ENCODE peak calls at places on chromosome 18, in six cellular contexts. Z is right cardiac atrium; Q is effector memory CD4-positive, alpha-beta T cell; F is Peyer's patch; E is WERI-Rb-1; J is mesenteric fat pad. Y is an unnamed sample.

GRCh38 chr18:58716046-58716766 is 44.9 kb downstream of the MALT1 start:
- DNase-seq in Z (no peak), Q (no peak), F (no peak), E (no peak), J (no peak), Y (no peak)

GRCh38 chr18:13433685-13434084 is 215.1 kb downstream of the LDLRAD4 start:
- DNase-seq in Z (no peak), Q (no peak), F (no peak), E (no peak), J (no peak), Y (no peak)

GRCh38 chr18:68928762-68929675 is 131.1 kb downstream of the CCDC102B start:
- DNase-seq in Z (no peak), Q (no peak), F (no peak), E (no peak), J (no peak), Y (no peak)

GRCh38 chr18:49072524-49072934 is 121.8 kb upstream of the SMAD7 start:
- DNase-seq in Z (peak), Q (no peak), F (no peak), E (no peak), J (no peak), Y (no peak)

GRCh38 chr18:11183621-11184020 is 34.3 kb upstream of the PIEZO2 start:
- DNase-seq in Z (no peak), Q (no peak), F (no peak), E (no peak), J (no peak), Y (no peak)

GRCh38 chr18:4125246-4125938 is 329.7 kb downstream of the DLGAP1 start:
- DNase-seq in Z (no peak), Q (no peak), F (no peak), E (no peak), J (no peak), Y (peak)

GRCh38 chr18:79882522-79883241 is 68.8 kb downstream of the SLC66A2 start:
- DNase-seq in Z (no peak), Q (no peak), F (no peak), E (peak), J (peak), Y (no peak)

GRCh38 chr18:36461551-36461987 is 164.1 kb downstream of the FHOD3 start:
- DNase-seq in Z (no peak), Q (no peak), F (no peak), E (no peak), J (no peak), Y (no peak)

GRCh38 chr18:70450658-70451253 is 161.9 kb downstream of the SOCS6 start:
- DNase-seq in Z (no peak), Q (no peak), F (no peak), E (no peak), J (no peak), Y (no peak)

GRCh38 chr18:13513015-13513414 is 213.3 kb downstream of the FAM210A start:
- DNase-seq in Z (no peak), Q (no peak), F (no peak), E (peak), J (no peak), Y (no peak)

GRCh38 chr18:21799706-21800105 is 59.1 kb downstream of the MIB1 start:
- DNase-seq in Z (no peak), Q (no peak), F (no peak), E (no peak), J (no peak), Y (no peak)

GRCh38 chr18:54109131-54109683 is 115.3 kb downstream of the MBD2 start:
- DNase-seq in Z (no peak), Q (no peak), F (no peak), E (no peak), J (no peak), Y (no peak)

GRCh38 chr18:22167091-22167470 is 2.3 kb upstream of the GATA6 start:
- DNase-seq in Z (peak), Q (no peak), F (no peak), E (no peak), J (no peak), Y (peak)

GRCh38 chr18:54257015-54257414 is 12.3 kb upstream of the POLI start:
- DNase-seq in Z (no peak), Q (no peak), F (no peak), E (no peak), J (no peak), Y (no peak)

GRCh38 chr18:67010916-67011315 is 407.0 kb upstream of the CDH19 start:
- DNase-seq in Z (no peak), Q (no peak), F (no peak), E (no peak), J (no peak), Y (no peak)

GRCh38 chr18:79496978-79497637 is 101.4 kb downstream of the NFATC1 start:
- DNase-seq in Z (peak), Q (no peak), F (peak), E (no peak), J (peak), Y (peak)

GRCh38 chr18:6323319-6323889 is 91.3 kb downstream of the L3MBTL4 start:
- DNase-seq in Z (no peak), Q (no peak), F (no peak), E (no peak), J (no peak), Y (no peak)

GRCh38 chr18:61980355-61980754 is 87.5 kb upstream of the RNF152 start:
- DNase-seq in Z (no peak), Q (no peak), F (no peak), E (no peak), J (no peak), Y (no peak)

GRCh38 chr18:58567453-58568196 is 61.3 kb downstream of the ALPK2 start:
- DNase-seq in Z (no peak), Q (no peak), F (no peak), E (no peak), J (no peak), Y (no peak)

GRCh38 chr18:44819944-44820510 is 139.3 kb downstream of the SETBP1 start:
- DNase-seq in Z (peak), Q (no peak), F (no peak), E (no peak), J (no peak), Y (peak)

GRCh38 chr18:57529151-57529550 is 57.4 kb downstream of the FECH start:
- DNase-seq in Z (no peak), Q (no peak), F (no peak), E (no peak), J (no peak), Y (no peak)

GRCh38 chr18:34592961-34593382 is 117.1 kb upstream of the DTNA start:
- DNase-seq in Z (peak), Q (no peak), F (no peak), E (no peak), J (no peak), Y (peak)

GRCh38 chr18:48921305-48922202 is 29.2 kb downstream of the SMAD7 start:
- DNase-seq in Z (peak), Q (no peak), F (no peak), E (no peak), J (peak), Y (no peak)

GRCh38 chr18:24262097-24262496 is 123.2 kb downstream of the CABYR start:
- DNase-seq in Z (no peak), Q (no peak), F (no peak), E (no peak), J (no peak), Y (no peak)

GRCh38 chr18:78903436-78904178 is 76.0 kb upstream of the SALL3 start:
- DNase-seq in Z (no peak), Q (no peak), F (no peak), E (no peak), J (no peak), Y (no peak)

GRCh38 chr18:1050012-1050657 is 145.5 kb downstream of the ADCYAP1 start:
- DNase-seq in Z (no peak), Q (no peak), F (no peak), E (no peak), J (no peak), Y (no peak)

GRCh38 chr18:24600076-24600654 is 139.7 kb downstream of the HRH4 start:
- DNase-seq in Z (no peak), Q (no peak), F (no peak), E (peak), J (no peak), Y (no peak)

GRCh38 chr18:45666006-45666405 is 50.7 kb downstream of the SLC14A2 start:
- DNase-seq in Z (no peak), Q (no peak), F (peak), E (no peak), J (no peak), Y (no peak)

GRCh38 chr18:36128907-36129299 is 237 bp downstream of the SLC39A6 start:
- DNase-seq in Z (no peak), Q (no peak), F (no peak), E (no peak), J (no peak), Y (no peak)

GRCh38 chr18:55427951-55428350 is 160.0 kb downstream of the TCF4 start:
- DNase-seq in Z (no peak), Q (no peak), F (no peak), E (no peak), J (no peak), Y (no peak)

GRCh38 chr18:2776596-2776995 is 70.2 kb upstream of the EMILIN2 start:
- DNase-seq in Z (no peak), Q (no peak), F (no peak), E (no peak), J (no peak), Y (no peak)

GRCh38 chr18:10365901-10366300 is 88.5 kb upstream of the APCDD1 start:
- DNase-seq in Z (no peak), Q (no peak), F (no peak), E (no peak), J (no peak), Y (no peak)

GRCh38 chr18:79637181-79637920 is 42.3 kb upstream of the CTDP1 start:
- DNase-seq in Z (peak), Q (no peak), F (no peak), E (peak), J (peak), Y (no peak)

GRCh38 chr18:66722671-66723070 is 118.8 kb upstream of the CDH19 start:
- DNase-seq in Z (no peak), Q (no peak), F (no peak), E (no peak), J (no peak), Y (no peak)

GRCh38 chr18:26547302-26548143 is 830 bp downstream of the KCTD1 start:
- DNase-seq in Z (peak), Q (no peak), F (peak), E (no peak), J (no peak), Y (peak)

GRCh38 chr18:8835556-8835955 is 130.2 kb downstream of the MTCL1 start:
- DNase-seq in Z (no peak), Q (no peak), F (no peak), E (no peak), J (no peak), Y (no peak)

GRCh38 chr18:34342960-34343359 is 118.2 kb upstream of the NOL4 start:
- DNase-seq in Z (no peak), Q (no peak), F (no peak), E (no peak), J (no peak), Y (no peak)

Y was measured in left ventricle myocardium inferior.